ENCODE peak calls at places on chromosomes 5 and 9, in five cellular contexts. X is A673, R is tibial artery, E is pancreas, A is brain microvascular endothelial cell. V is an unnamed sample.

GRCh38 chr9:108019821-108020220 is 530.3 kb upstream of the KLF4 start:
- DNase-seq in X (no peak), R (no peak), E (no peak), A (no peak), V (no peak)

GRCh38 chr9:88418715-88419540 is 30.7 kb downstream of the SPIN1 start:
- DNase-seq in X (peak; percentile 25), R (no peak), E (no peak), A (peak; percentile 45), V (no peak)

GRCh38 chr5:10607666-10608442 is 44.0 kb downstream of the ANKRD33B start:
- DNase-seq in X (no peak), R (peak; percentile 79), E (no peak), A (peak; percentile 60), V (no peak)

GRCh38 chr9:134591573-134591981 is 50.0 kb upstream of the COL5A1 start:
- DNase-seq in X (no peak), R (peak; percentile 53), E (no peak), A (peak; percentile 25), V (no peak)

GRCh38 chr5:24633705-24634325 is 11.0 kb downstream of the CDH10 start:
- DNase-seq in X (peak; percentile 60), R (no peak), E (no peak), A (peak; percentile 7), V (no peak)

GRCh38 chr5:58341485-58341884 is 118.4 kb downstream of the PLK2 start:
- DNase-seq in X (no peak), R (no peak), E (no peak), A (no peak), V (no peak)

GRCh38 chr9:34611811-34612787 is at the start of gene RPP25L:
- DNase-seq in X (peak; percentile 93), R (peak; percentile 93), E (peak; percentile 95), A (peak; percentile 53), V (peak; percentile 84)

GRCh38 chr9:137836151-137836830 is 41.3 kb upstream of the CACNA1B start:
- DNase-seq in X (no peak), R (no peak), E (no peak), A (no peak), V (no peak)

GRCh38 chr5:147332643-147333042 is 97.8 kb downstream of the STK32A start:
- DNase-seq in X (no peak), R (no peak), E (no peak), A (no peak), V (no peak)

GRCh38 chr5:151037561-151038291 is 17.3 kb downstream of the GPX3 start:
- DNase-seq in X (no peak), R (peak; percentile 79), E (no peak), A (peak; percentile 41), V (no peak)

GRCh38 chr9:91162784-91163440 is 198.8 kb downstream of the AUH start:
- DNase-seq in X (no peak), R (peak; percentile 69), E (no peak), A (no peak), V (no peak)

GRCh38 chr5:56481998-56482698 is 249.0 kb upstream of the ANKRD55 start:
- DNase-seq in X (no peak), R (no peak), E (no peak), A (no peak), V (no peak)

GRCh38 chr9:137502008-137502913 is 43.1 kb upstream of the NSMF start:
- DNase-seq in X (peak; percentile 47), R (no peak), E (no peak), A (no peak), V (no peak)

GRCh38 chr9:136078498-136079011 is 16.5 kb downstream of the NACC2 start:
- DNase-seq in X (no peak), R (peak; percentile 55), E (peak; percentile 44), A (no peak), V (no peak)

GRCh38 chr5:54764691-54765090 is 220.7 kb downstream of the ESM1 start:
- DNase-seq in X (no peak), R (no peak), E (no peak), A (no peak), V (no peak)

GRCh38 chr9:87063246-87063645 is 115.9 kb upstream of the GAS1 start:
- DNase-seq in X (no peak), R (peak; percentile 77), E (no peak), A (no peak), V (no peak)

GRCh38 chr5:52864884-52865283 is 77.2 kb downstream of the ITGA1 start:
- DNase-seq in X (no peak), R (no peak), E (no peak), A (peak; percentile 56), V (no peak)

GRCh38 chr9:122118343-122119165 is 25.4 kb upstream of the TTLL11 start:
- DNase-seq in X (no peak), R (no peak), E (no peak), A (no peak), V (no peak)

GRCh38 chr5:66323142-66323890 is 179.2 kb downstream of the SREK1 start:
- DNase-seq in X (no peak), R (no peak), E (no peak), A (no peak), V (no peak)

GRCh38 chr5:181133610-181134231 is 2.8 kb upstream of the OR2V1 start:
- DNase-seq in X (peak; percentile 24), R (peak; percentile 76), E (no peak), A (peak; percentile 85), V (no peak)

GRCh38 chr9:122325124-122325523 is 45.7 kb upstream of the PTGS1 start:
- DNase-seq in X (no peak), R (no peak), E (no peak), A (no peak), V (no peak)

DNA sequence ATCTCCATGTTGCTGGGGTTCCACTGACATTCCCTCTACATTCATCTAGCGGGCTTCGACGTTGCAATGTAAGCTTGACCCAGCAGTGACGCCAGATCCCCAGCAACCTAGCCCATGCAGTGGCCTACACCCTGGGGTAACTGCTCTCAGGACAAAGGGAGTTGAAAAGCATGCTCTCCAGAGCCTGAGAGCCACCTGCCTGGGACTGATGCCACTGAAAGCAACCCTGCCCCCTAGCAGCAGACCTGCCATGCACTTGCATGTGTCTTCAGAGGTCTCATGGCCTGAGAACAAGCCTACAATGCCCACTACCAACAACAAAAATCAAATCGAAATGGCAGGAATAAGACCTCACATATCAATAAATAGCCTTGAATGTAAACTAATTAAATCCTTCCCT is 330.3 kb downstream of the TRIM36 start:
- DNase-seq in X (no peak), R (no peak), E (no peak), A (no peak), V (no peak)
- H3K4me3 ChIP-seq in X (no peak overlapping the region), R (no peak overlapping the region), E (no peak overlapping the region), A (no peak overlapping the region), V (no peak overlapping the region)

DNA sequence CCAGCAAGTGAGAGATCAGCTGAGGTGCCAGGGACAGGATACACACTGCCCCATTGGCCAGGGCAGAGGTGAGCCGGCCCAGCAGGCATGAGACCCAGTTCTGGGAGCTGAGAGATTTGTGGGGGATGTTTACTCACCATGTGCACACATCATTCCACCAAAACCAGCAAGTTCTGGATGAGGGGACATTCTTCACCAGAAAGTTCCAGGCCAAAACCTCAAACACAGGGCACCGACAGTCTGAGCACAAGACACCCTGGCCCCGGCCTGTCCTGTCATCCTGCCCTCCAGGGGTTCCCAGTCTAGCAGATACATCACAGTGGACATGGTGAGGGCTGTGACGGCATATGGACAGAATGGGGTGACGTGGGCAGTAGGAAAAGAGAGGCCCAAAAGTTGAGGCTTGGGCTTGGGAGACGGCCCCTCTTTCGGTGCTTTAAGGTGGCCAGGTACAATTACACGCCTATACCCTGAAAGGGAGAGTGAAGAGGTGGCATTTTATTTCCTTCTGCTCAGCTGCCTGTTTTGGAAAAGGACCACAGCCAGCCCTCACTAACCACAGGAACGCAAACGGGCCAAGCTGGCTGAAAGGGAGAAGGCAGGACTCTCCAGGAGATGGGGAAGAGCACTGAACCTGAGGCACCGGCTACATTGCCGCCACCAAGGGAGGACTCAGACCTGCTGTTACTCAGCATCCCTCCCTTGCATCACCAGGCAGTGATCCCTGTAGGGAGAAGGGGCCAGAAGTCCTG is 64.0 kb downstream of the SHB start:
- DNase-seq in X (no peak), R (no peak), E (no peak), A (no peak), V (no peak)
- H3K27ac ChIP-seq in X (no peak overlapping the region), R (no peak overlapping the region), E (no peak overlapping the region), A (no peak overlapping the region), V (no peak overlapping the region)

GRCh38 chr9:93119953-93120845 is 13.9 kb downstream of the NINJ1 start:
- DNase-seq in X (no peak), R (peak; percentile 98), E (peak; percentile 92), A (peak; percentile 87), V (peak; percentile 69)
- H3K4me3 ChIP-seq in X (no peak overlapping the region), R (no peak overlapping the region), E (no peak overlapping the region), A (no peak overlapping the region), V (no peak overlapping the region)

GRCh38 chr5:139635606-139636206 is 12.4 kb upstream of the CXXC5 start:
- DNase-seq in X (peak; percentile 78), R (peak; percentile 88), E (peak; percentile 71), A (peak; percentile 69), V (no peak)
- H3K27ac ChIP-seq in X (peak overlapping the region; percentile 38), R (peak overlapping the region; percentile 93), E (peak overlapping the region; percentile 99), A (no peak overlapping the region), V (peak overlapping the region; percentile 52)

DNA sequence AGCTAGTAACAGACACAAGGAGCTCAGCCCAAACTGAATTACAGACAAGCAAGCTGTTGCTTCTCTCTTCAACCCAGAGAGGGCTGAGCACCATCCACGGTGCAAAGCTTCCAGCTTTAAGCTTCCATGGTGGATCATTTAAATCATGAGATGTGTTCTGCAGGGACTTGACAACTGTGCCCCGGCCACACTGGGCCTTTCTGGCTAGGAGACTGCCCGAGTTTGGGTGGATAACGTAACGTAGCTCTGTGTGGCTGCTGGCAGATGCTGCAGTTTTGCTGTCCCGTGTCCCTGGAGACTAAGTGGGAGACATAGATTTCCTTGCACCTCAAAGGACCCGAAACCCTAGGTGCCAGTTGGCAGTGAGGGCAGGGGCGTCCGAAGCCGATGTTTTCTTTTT is 234.0 kb downstream of the IRX2 start:
- DNase-seq in X (no peak), R (no peak), E (no peak), A (no peak), V (no peak)
- H3K4me3 ChIP-seq in X (no peak overlapping the region), R (no peak overlapping the region), E (no peak overlapping the region), A (no peak overlapping the region), V (no peak overlapping the region)

DNA sequence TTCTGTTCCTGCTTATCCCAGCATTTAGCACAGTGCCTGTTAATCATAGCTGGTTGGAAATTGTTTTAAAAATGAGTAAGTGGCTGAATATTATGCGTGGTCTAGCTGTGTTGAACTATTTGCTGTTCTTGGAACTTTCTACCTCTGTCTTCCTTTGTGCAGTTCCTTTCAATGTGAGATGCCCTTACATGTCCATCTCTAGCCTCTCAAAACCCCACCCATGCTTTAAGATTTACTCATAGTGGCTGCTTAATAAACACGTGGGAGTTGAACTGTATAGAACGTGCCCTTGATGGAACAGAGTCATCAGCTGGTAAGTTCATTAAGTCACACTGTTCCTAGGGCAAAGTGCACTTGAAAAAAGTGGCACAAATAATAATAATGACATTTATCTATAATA is 34.5 kb downstream of the C9orf57 start:
- DNase-seq in X (no peak), R (no peak), E (no peak), A (no peak), V (no peak)
- H3K27ac ChIP-seq in X (no peak overlapping the region), R (no peak overlapping the region), E (no peak overlapping the region), A (no peak overlapping the region), V (no peak overlapping the region)

V was measured in dorsolateral prefrontal cortex.